ENCODE peak calls at places on chromosome 14, in seven cellular contexts. Z, J, S, F, K, E and V are unnamed samples.

GRCh38 chr14:89337912-89338311 is 79.1 kb downstream of the FOXN3 start:
- DNase-seq in Z (no peak), J (no peak), S (no peak), F (peak; percentile 65), K (peak; percentile 59), E (no peak), V (no peak)

GRCh38 chr14:96978525-96979272 is 181.5 kb downstream of the VRK1 start:
- DNase-seq in Z (no peak), J (no peak), S (no peak), F (no peak), K (no peak), E (no peak), V (no peak)

GRCh38 chr14:20690848-20691640 is 2.5 kb downstream of the ANG start:
- DNase-seq in Z (peak; percentile 57), J (peak; percentile 53), S (no peak), F (no peak), K (peak; percentile 39), E (no peak), V (peak; percentile 74)

GRCh38 chr14:103110681-103111296 is 12.5 kb upstream of the TNFAIP2 start:
- DNase-seq in Z (no peak), J (no peak), S (no peak), F (no peak), K (no peak), E (no peak), V (no peak)

GRCh38 chr14:102901633-102902032 is 20.8 kb upstream of the AMN start:
- DNase-seq in Z (no peak), J (no peak), S (no peak), F (no peak), K (no peak), E (no peak), V (no peak)

GRCh38 chr14:21203470-21204166 is 47.8 kb upstream of the OR5AU1 start:
- DNase-seq in Z (no peak), J (no peak), S (no peak), F (no peak), K (no peak), E (no peak), V (no peak)

GRCh38 chr14:92144708-92145107 is 22.9 kb downstream of the CPSF2 start:
- DNase-seq in Z (no peak), J (no peak), S (no peak), F (no peak), K (no peak), E (no peak), V (no peak)

GRCh38 chr14:27686137-27686536 is 1080.5 kb upstream of the FOXG1 start:
- DNase-seq in Z (no peak), J (no peak), S (no peak), F (no peak), K (no peak), E (no peak), V (no peak)

GRCh38 chr14:59189281-59189821 is 884 bp downstream of the DAAM1 start:
- DNase-seq in Z (no peak), J (no peak), S (no peak), F (peak; percentile 62), K (peak; percentile 36), E (no peak), V (peak; percentile 22)

GRCh38 chr14:98169170-98169587 is 1102.8 kb downstream of the BCL11B start:
- DNase-seq in Z (no peak), J (no peak), S (no peak), F (no peak), K (no peak), E (no peak), V (no peak)

GRCh38 chr14:23099212-23099861 is 4.0 kb downstream of the C14orf119 start:
- DNase-seq in Z (no peak), J (no peak), S (no peak), F (no peak), K (peak; percentile 51), E (no peak), V (no peak)

GRCh38 chr14:49417790-49418189 is 168.4 kb downstream of the RPS29 start:
- DNase-seq in Z (no peak), J (no peak), S (no peak), F (no peak), K (no peak), E (no peak), V (no peak)

GRCh38 chr14:38838049-38838978 is 264.7 kb downstream of the SEC23A start:
- DNase-seq in Z (no peak), J (no peak), S (no peak), F (no peak), K (no peak), E (no peak), V (no peak)

GRCh38 chr14:68621400-68622365 is 171.2 kb downstream of the ZFP36L1 start:
- DNase-seq in Z (no peak), J (no peak), S (peak; percentile 92), F (peak; percentile 62), K (no peak), E (peak; percentile 60), V (no peak)

GRCh38 chr14:42110167-42110566 is 503.5 kb downstream of the LRFN5 start:
- DNase-seq in Z (no peak), J (no peak), S (no peak), F (no peak), K (no peak), E (no peak), V (peak; percentile 74)

GRCh38 chr14:65290830-65291229 is 121.7 kb upstream of the FUT8 start:
- DNase-seq in Z (no peak), J (no peak), S (no peak), F (no peak), K (no peak), E (no peak), V (peak; percentile 13)

GRCh38 chr14:75373133-75373532 is 54.7 kb upstream of the JDP2 start:
- DNase-seq in Z (no peak), J (no peak), S (peak; percentile 47), F (no peak), K (no peak), E (no peak), V (no peak)

GRCh38 chr14:102993523-102993922 is 63.8 kb downstream of the CDC42BPB start:
- DNase-seq in Z (no peak), J (peak; percentile 34), S (no peak), F (no peak), K (no peak), E (no peak), V (no peak)

GRCh38 chr14:105865904-105866840 is 339.8 kb downstream of the TMEM121 start:
- DNase-seq in Z (no peak), J (no peak), S (no peak), F (no peak), K (peak; percentile 4), E (peak; percentile 11), V (no peak)
- H3K9me3 ChIP-seq in Z (no peaks in the 10 kb centered on the region), J (peaks cover 5% of the 10 kb centered on the region), S (no peaks in the 10 kb centered on the region), F (no peaks in the 10 kb centered on the region), K (no peaks in the 10 kb centered on the region), E (no peaks in the 10 kb centered on the region), V (no peaks in the 10 kb centered on the region)

GRCh38 chr14:100617715-100618693 is 30.8 kb upstream of the BEGAIN start:
- DNase-seq in Z (no peak), J (no peak), S (no peak), F (no peak), K (peak; percentile 7), E (peak; percentile 27), V (no peak)

GRCh38 chr14:100618763-100619320 is 31.6 kb upstream of the BEGAIN start:
- DNase-seq in Z (no peak), J (no peak), S (no peak), F (no peak), K (no peak), E (no peak), V (no peak)

GRCh38 chr14:100615736-100616695 is 28.8 kb upstream of the BEGAIN start:
- DNase-seq in Z (no peak), J (no peak), S (no peak), F (no peak), K (no peak), E (no peak), V (no peak)

GRCh38 chr14:100614803-100615202 is 27.6 kb upstream of the BEGAIN start:
- DNase-seq in Z (no peak), J (no peak), S (no peak), F (no peak), K (no peak), E (no peak), V (no peak)

DNA sequence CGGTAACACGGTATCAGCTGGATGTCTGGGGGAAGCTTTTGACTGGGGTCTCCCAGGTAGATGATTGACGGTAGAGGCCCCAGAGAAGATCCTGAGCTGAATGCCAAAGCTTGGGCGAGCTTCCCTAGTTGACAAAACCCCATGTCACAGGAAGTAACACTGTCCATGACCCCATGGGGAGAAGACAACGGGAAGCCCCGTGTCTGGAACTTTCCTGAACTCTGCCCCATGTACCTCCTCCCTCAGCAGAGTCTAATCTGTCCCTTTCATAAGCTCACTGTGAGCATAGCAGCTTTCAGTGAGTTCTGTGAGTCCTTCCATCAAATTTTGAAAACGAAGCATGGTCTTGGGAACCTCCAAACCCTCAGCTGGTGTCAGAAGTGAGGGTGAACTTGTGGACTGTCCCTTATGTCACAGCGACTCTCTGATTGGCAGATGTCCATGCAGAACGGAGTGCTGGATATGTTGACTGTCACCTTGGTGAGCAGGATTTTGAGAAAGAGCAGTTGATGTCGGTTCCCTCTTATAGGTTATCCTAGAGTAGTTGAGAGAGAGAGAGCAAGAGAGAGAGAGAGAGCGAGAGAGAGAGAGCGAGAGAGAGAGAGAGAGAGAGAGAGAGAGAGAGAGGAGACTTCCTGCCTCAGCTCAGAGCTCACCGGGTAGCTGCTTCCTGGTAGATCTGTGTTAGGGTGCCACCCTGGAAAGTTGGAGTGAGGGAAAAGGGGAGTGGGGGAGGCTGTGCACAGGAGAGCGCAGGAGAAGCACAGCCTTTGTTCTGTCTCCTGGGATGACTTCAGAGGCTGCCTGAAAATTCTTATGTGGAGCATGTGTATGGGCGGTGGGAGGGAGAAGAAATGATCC is 29.9 kb upstream of the BEGAIN start:
- DNase-seq in Z (peak; percentile 33), J (no peak), S (no peak), F (no peak), K (peak; percentile 16), E (no peak), V (no peak)
- H3K4me1 ChIP-seq in Z (peaks cover 18% of the 10 kb centered on the region), J (no peaks in the 10 kb centered on the region), S (peaks cover 12% of the 10 kb centered on the region), F (no peaks in the 10 kb centered on the region), K (peaks cover 15% of the 10 kb centered on the region), E (peaks cover 29% of the 10 kb centered on the region), V (no peaks in the 10 kb centered on the region)

DNA sequence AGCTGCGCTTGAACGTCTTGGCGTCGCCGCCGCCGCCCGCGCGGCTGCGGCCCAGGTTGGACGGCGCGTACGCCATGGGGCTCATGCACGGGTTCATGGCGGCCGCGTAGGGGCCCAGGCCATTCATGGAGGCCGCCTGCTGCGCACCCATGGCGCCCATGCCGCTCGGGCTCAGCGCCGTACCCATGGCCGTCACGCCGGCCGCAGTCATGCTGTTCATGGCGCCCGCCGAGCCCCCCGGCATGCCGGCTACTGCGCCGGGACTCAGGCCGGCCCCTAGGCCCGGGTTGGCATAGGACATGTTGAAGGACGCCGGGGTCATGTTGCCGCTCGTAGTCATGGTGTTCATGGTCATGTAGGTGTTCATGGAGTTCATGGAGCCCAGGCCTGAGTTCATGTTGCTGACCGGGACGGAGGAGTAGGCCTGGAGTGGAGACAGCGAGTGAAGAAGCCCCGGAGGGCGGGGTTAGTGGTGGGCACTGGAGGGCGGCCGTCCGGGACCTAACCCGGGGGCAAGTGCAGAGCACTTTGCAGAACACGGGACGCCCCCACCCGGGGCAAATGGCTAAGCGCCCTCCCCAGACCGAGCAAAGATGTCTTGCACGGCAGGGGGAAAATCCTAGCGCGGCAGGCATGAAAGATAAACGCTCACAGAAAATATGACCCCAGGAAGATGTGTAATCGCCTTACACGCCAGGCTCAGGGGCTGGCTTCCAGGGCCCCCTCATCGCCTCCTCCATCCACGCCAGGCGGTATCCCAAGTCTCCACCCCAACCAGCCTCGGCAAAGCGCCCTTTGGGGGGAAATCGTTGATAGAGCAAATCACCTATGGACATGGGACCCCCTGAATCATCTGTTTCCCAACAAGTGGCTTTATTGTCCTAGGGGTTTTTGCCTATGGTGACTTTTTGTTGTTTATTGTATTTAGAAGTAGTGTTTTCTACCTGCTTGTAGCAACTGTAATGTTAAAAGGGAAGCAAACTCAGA is 2.5 kb downstream of the FOXA1 start:
- DNase-seq in Z (no peak), J (no peak), S (no peak), F (no peak), K (no peak), E (no peak), V (no peak)
- H3K9me3 ChIP-seq in Z (no peaks in the 10 kb centered on the region), J (peaks cover 14% of the 10 kb centered on the region), S (no peaks in the 10 kb centered on the region), F (no peaks in the 10 kb centered on the region), K (no peaks in the 10 kb centered on the region), E (no peaks in the 10 kb centered on the region), V (no peaks in the 10 kb centered on the region)

GRCh38 chr14:95294834-95295599 is 24.7 kb downstream of the CLMN start:
- DNase-seq in Z (no peak), J (no peak), S (no peak), F (no peak), K (no peak), E (no peak), V (peak; percentile 29)
- H3K4me1 ChIP-seq in Z (no peaks in the 10 kb centered on the region), J (no peaks in the 10 kb centered on the region), S (peaks cover 21% of the 10 kb centered on the region), F (peaks cover 21% of the 10 kb centered on the region), K (peaks cover 14% of the 10 kb centered on the region), E (peaks cover 28% of the 10 kb centered on the region), V (peaks cover 25% of the 10 kb centered on the region)